ENCODE peak calls at places on chromosomes 2 and 18, in six cellular contexts. E is A549, C is endodermal cell, Z is psoas muscle, N is heart right ventricle, H is spleen. R is an unnamed sample. For H3K9me3, the result is how much of the 10 kb centered on the place peaks cover.

GRCh38 chr2:111664451-111664850 is 219.5 kb downstream of the ANAPC1 start:
- DNase-seq in E (no peak), Z (no peak), C (peak), N (no peak), H (no peak), R (no peak)

GRCh38 chr18:51278045-51278649 is 80.7 kb upstream of the MEX3C start:
- DNase-seq in H (no peak), C (peak), N (no peak), Z (no peak), E (peak), R (no peak)

GRCh38 chr18:62659698-62660097 is 55.6 kb upstream of the PHLPP1 start:
- DNase-seq in H (no peak), E (no peak), N (no peak), Z (no peak), C (peak), R (no peak)

GRCh38 chr2:206696910-206697309 is 21.3 kb downstream of the DYTN start:
- DNase-seq in E (no peak), C (no peak), N (no peak), Z (no peak), H (no peak), R (no peak)

GRCh38 chr2:218717262-218717661 is 6.6 kb downstream of the TTLL4 start:
- DNase-seq in Z (no peak), C (no peak), N (no peak), E (no peak), H (no peak), R (no peak)

GRCh38 chr18:46559946-46560670 is 96.9 kb downstream of the LOXHD1 start:
- DNase-seq in H (no peak), E (no peak), N (no peak), Z (no peak), C (no peak), R (no peak)

GRCh38 chr2:54336136-54336976 is 80.3 kb upstream of the TSPYL6 start:
- DNase-seq in C (no peak), H (no peak), N (no peak), E (no peak), Z (no peak), R (no peak)

GRCh38 chr2:53826587-53827397 is 33.0 kb downstream of the GPR75 start:
- DNase-seq in E (no peak), N (no peak), C (no peak), Z (no peak), H (no peak), R (no peak)

GRCh38 chr2:226159875-226160479 is 639.6 kb downstream of the IRS1 start:
- DNase-seq in E (no peak), Z (no peak), H (no peak), C (no peak), N (no peak), R (no peak)

GRCh38 chr2:180983468-180984388 is 3.3 kb downstream of the UBE2E3 start:
- DNase-seq in N (peak), E (peak), C (peak), H (no peak), Z (no peak), R (no peak)
- TF ChIP-seq CTCF in N (peak), E (peak), C (peak), H (no peak), Z (peak), R (peak)

DNA sequence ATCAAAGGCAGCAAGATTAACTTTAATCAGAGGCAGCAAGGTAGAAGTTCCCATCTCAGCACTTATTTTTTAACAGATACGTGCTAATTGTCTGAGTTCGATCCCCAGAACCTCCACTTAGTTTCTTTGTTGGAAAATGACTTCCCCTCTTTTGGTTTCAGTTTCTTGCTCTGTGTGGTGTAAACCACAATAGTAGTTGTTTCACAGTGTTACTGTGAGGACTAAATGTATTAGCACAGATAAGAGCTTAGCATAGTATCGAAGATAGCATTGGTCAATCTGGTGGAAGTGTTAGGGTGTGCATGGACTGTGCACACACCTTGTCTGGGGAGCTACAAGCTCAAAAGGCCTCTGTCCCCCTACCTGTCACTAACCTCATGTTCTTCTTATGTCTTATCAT is 988.3 kb upstream of the GYPC start:
- DNase-seq in Z (no peak), H (no peak), N (no peak), E (no peak), C (no peak), R (no peak)
- H3K9me3 ChIP-seq in Z (under half), H (under half), N (under half), E (under half), C (under half), R (under half)

GRCh38 chr18:44733069-44733753 is 52.5 kb downstream of the SETBP1 start:
- DNase-seq in H (no peak), E (peak), Z (no peak), C (no peak), N (no peak), R (no peak)
- TF ChIP-seq CTCF in H (no peak), E (no peak), Z (no peak), C (no peak), N (no peak), R (no peak)

GRCh38 chr18:56003651-56004050 is 415.7 kb upstream of the TCF4 start:
- DNase-seq in C (no peak), E (no peak), Z (no peak), N (no peak), H (no peak), R (no peak)
- H3K9me3 ChIP-seq in C (under half), E (under half), Z (under half), N (under half), H (under half), R (under half)

DNA sequence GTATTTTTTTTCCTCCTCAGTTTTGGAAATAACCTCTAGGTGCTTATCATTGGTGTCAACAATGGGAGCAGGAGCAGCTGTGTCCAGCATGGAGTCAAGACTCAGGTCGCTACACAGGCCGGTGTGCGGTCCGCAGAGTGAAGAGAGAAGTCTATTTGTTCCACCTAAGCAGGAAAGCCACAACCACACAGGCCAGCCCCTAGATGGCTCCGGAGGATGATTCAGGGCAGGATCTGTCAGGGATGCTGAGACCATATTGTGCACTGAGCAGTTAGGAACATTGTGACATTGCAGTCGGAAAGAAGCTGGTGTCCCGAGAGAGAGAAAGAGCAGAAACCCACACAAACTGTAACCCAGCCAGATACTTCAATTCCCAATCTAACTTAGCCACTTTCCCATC is 136.9 kb downstream of the GAREM1 start:
- DNase-seq in E (no peak), Z (no peak), C (no peak), N (no peak), H (no peak), R (no peak)
- TF ChIP-seq CTCF in E (no peak), Z (no peak), C (no peak), N (peak), H (no peak), R (no peak)

GRCh38 chr18:14974576-14974975 is 226.6 kb downstream of the ANKRD30B start:
- DNase-seq in E (no peak), Z (no peak), H (no peak), C (no peak), N (no peak), R (no peak)

GRCh38 chr18:14970027-14970426 is 222.1 kb downstream of the ANKRD30B start:
- DNase-seq in H (no peak), C (no peak), N (no peak), Z (no peak), E (no peak), R (no peak)

GRCh38 chr18:14969507-14969906 is 221.5 kb downstream of the ANKRD30B start:
- DNase-seq in C (no peak), E (no peak), N (no peak), Z (no peak), H (no peak), R (no peak)

GRCh38 chr18:14974088-14974487 is 226.1 kb downstream of the ANKRD30B start:
- DNase-seq in C (no peak), Z (no peak), N (no peak), H (no peak), E (no peak), R (no peak)

GRCh38 chr18:14971461-14972185 is 223.7 kb downstream of the ANKRD30B start:
- DNase-seq in E (no peak), C (no peak), Z (no peak), H (no peak), N (no peak), R (no peak)
- H3K9me3 ChIP-seq in E (under half), C (under half), Z (under half), H (under half), N (under half), R (under half)

GRCh38 chr2:33419548-33420255 is 56.7 kb upstream of the RASGRP3 start:
- DNase-seq in Z (no peak), N (no peak), E (no peak), C (no peak), H (no peak), R (no peak)
- TF ChIP-seq CTCF in Z (no peak), N (no peak), E (no peak), C (peak), H (no peak), R (no peak)

GRCh38 chr2:145411493-145411892 is 891.6 kb upstream of the ZEB2 start:
- DNase-seq in H (no peak), N (no peak), Z (no peak), E (no peak), C (no peak), R (no peak)

GRCh38 chr2:145410096-145410495 is 890.2 kb upstream of the ZEB2 start:
- DNase-seq in Z (no peak), H (no peak), C (no peak), E (no peak), N (no peak), R (no peak)

GRCh38 chr2:145413261-145413660 is 893.3 kb upstream of the ZEB2 start:
- DNase-seq in Z (no peak), E (no peak), C (no peak), H (no peak), N (no peak), R (no peak)

GRCh38 chr2:145415151-145415550 is 895.2 kb upstream of the ZEB2 start:
- DNase-seq in C (no peak), Z (no peak), N (no peak), H (no peak), E (no peak), R (no peak)

GRCh38 chr2:145412155-145412554 is 892.2 kb upstream of the ZEB2 start:
- DNase-seq in H (no peak), C (no peak), E (no peak), Z (no peak), N (no peak), R (no peak)
- H3K9me3 ChIP-seq in H (under half), C (under half), E (under half), Z (under half), N (under half), R (under half)

R was measured in upper lobe of right lung.